ENCODE peak calls at places on chromosomes 12 and 14, in seven cellular contexts. One of them, this sample, is unnamed.

GRCh38 chr12:18332173-18332572 is 70.9 kb downstream of the PIK3C2G start:
- DNase-seq in OCI-LY7: no peak
- DNase-seq in breast epithelium: peak; percentile 47
- DNase-seq in CD8-positive, alpha-beta T cell: no peak
- DNase-seq in Peyer's patch: no peak
- DNase-seq in H9: no peak
- DNase-seq in psoas muscle: no peak
- DNase-seq in this sample: no peak

GRCh38 chr12:28933864-28934527 is 215.1 kb upstream of the FAR2 start:
- DNase-seq in OCI-LY7: no peak
- DNase-seq in breast epithelium: no peak
- DNase-seq in CD8-positive, alpha-beta T cell: no peak
- DNase-seq in Peyer's patch: no peak
- DNase-seq in H9: no peak
- DNase-seq in psoas muscle: no peak
- DNase-seq in this sample: no peak

GRCh38 chr14:71011479-71011878 is 104.2 kb downstream of the PCNX1 start:
- DNase-seq in OCI-LY7: no peak
- DNase-seq in breast epithelium: no peak
- DNase-seq in CD8-positive, alpha-beta T cell: no peak
- DNase-seq in Peyer's patch: no peak
- DNase-seq in H9: no peak
- DNase-seq in psoas muscle: no peak
- DNase-seq in this sample: peak; percentile 33

GRCh38 chr12:3753549-3754284 is 808 bp upstream of the CRACR2A start:
- DNase-seq in OCI-LY7: peak; percentile 10
- DNase-seq in breast epithelium: no peak
- DNase-seq in CD8-positive, alpha-beta T cell: no peak
- DNase-seq in Peyer's patch: no peak
- DNase-seq in H9: peak; percentile 34
- DNase-seq in psoas muscle: no peak
- DNase-seq in this sample: peak; percentile 37

GRCh38 chr12:55842681-55843429 is at the start of gene MMP19:
- DNase-seq in OCI-LY7: no peak
- DNase-seq in breast epithelium: no peak
- DNase-seq in CD8-positive, alpha-beta T cell: no peak
- DNase-seq in Peyer's patch: no peak
- DNase-seq in H9: peak; percentile 73
- DNase-seq in psoas muscle: no peak
- DNase-seq in this sample: no peak

GRCh38 chr12:19572920-19573558 is 133.7 kb downstream of the AEBP2 start:
- DNase-seq in OCI-LY7: peak; percentile 61
- DNase-seq in breast epithelium: no peak
- DNase-seq in CD8-positive, alpha-beta T cell: no peak
- DNase-seq in Peyer's patch: no peak
- DNase-seq in H9: peak; percentile 86
- DNase-seq in psoas muscle: no peak
- DNase-seq in this sample: no peak

GRCh38 chr14:33709286-33709685 is 241.6 kb downstream of the EGLN3 start:
- DNase-seq in OCI-LY7: no peak
- DNase-seq in breast epithelium: no peak
- DNase-seq in CD8-positive, alpha-beta T cell: no peak
- DNase-seq in Peyer's patch: no peak
- DNase-seq in H9: no peak
- DNase-seq in psoas muscle: no peak
- DNase-seq in this sample: no peak

GRCh38 chr14:79279645-79280399 is 931.5 kb downstream of the DIO2 start:
- DNase-seq in OCI-LY7: no peak
- DNase-seq in breast epithelium: peak; percentile 18
- DNase-seq in CD8-positive, alpha-beta T cell: no peak
- DNase-seq in Peyer's patch: peak; percentile 34
- DNase-seq in H9: peak; percentile 35
- DNase-seq in psoas muscle: no peak
- DNase-seq in this sample: no peak

GRCh38 chr14:95300697-95301526 is 18.8 kb downstream of the CLMN start:
- DNase-seq in OCI-LY7: peak; percentile 32
- DNase-seq in breast epithelium: no peak
- DNase-seq in CD8-positive, alpha-beta T cell: no peak
- DNase-seq in Peyer's patch: no peak
- DNase-seq in H9: no peak
- DNase-seq in psoas muscle: no peak
- DNase-seq in this sample: no peak

DNA sequence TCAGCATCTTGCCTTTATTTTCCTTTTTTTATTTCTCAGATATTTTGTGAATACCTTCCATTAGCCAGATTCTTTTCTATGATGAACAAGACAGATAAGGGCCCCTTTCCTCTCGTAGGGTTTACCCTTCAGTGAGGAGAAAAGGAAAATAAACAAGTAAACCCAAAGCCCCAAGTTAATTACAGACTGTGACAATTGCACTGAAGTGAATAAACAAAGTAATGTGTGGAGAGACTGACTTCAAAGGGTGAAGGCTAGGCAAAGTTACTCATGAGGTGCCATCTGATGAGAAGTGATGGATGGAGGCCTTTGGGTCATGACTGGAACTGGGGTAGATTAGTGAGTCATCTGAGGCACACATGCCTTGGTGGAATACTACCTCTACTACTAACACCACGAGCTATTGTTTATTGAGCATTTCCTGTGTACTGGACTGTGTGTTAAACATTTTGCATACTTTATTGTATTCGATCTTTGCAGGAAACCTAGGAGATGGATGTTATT is 143.4 kb upstream of the PRICKLE1 start:
- DNase-seq in OCI-LY7: no peak
- DNase-seq in breast epithelium: no peak
- DNase-seq in CD8-positive, alpha-beta T cell: no peak
- DNase-seq in Peyer's patch: no peak
- DNase-seq in H9: no peak
- DNase-seq in psoas muscle: no peak
- DNase-seq in this sample: no peak
- H3K4me1 ChIP-seq in OCI-LY7: no peaks in the 10 kb centered on the region
- H3K4me1 ChIP-seq in breast epithelium: no peaks in the 10 kb centered on the region
- H3K4me1 ChIP-seq in CD8-positive, alpha-beta T cell: no peaks in the 10 kb centered on the region
- H3K4me1 ChIP-seq in Peyer's patch: no peaks in the 10 kb centered on the region
- H3K4me1 ChIP-seq in H9: no peaks in the 10 kb centered on the region
- H3K4me1 ChIP-seq in psoas muscle: peaks cover 40% of the 10 kb centered on the region
- H3K4me1 ChIP-seq in this sample: no peaks in the 10 kb centered on the region

GRCh38 chr14:35337074-35337556 is 44.9 kb downstream of the PSMA6 start:
- DNase-seq in OCI-LY7: no peak
- DNase-seq in breast epithelium: no peak
- DNase-seq in CD8-positive, alpha-beta T cell: no peak
- DNase-seq in Peyer's patch: no peak
- DNase-seq in H9: no peak
- DNase-seq in psoas muscle: no peak
- DNase-seq in this sample: no peak
- H3K4me1 ChIP-seq in OCI-LY7: peaks cover 12% of the 10 kb centered on the region
- H3K4me1 ChIP-seq in breast epithelium: peaks cover 21% of the 10 kb centered on the region
- H3K4me1 ChIP-seq in CD8-positive, alpha-beta T cell: peaks cover 45% of the 10 kb centered on the region
- H3K4me1 ChIP-seq in Peyer's patch: no peaks in the 10 kb centered on the region
- H3K4me1 ChIP-seq in H9: peaks cover 1% of the 10 kb centered on the region
- H3K4me1 ChIP-seq in psoas muscle: peaks cover 43% of the 10 kb centered on the region
- H3K4me1 ChIP-seq in this sample: peaks cover 17% of the 10 kb centered on the region

GRCh38 chr14:103022669-103023044 is 34.7 kb downstream of the CDC42BPB start:
- DNase-seq in OCI-LY7: no peak
- DNase-seq in breast epithelium: no peak
- DNase-seq in CD8-positive, alpha-beta T cell: no peak
- DNase-seq in Peyer's patch: no peak
- DNase-seq in H9: no peak
- DNase-seq in psoas muscle: no peak
- DNase-seq in this sample: no peak
- H3K4me1 ChIP-seq in OCI-LY7: no peaks in the 10 kb centered on the region
- H3K4me1 ChIP-seq in breast epithelium: no peaks in the 10 kb centered on the region
- H3K4me1 ChIP-seq in CD8-positive, alpha-beta T cell: no peaks in the 10 kb centered on the region
- H3K4me1 ChIP-seq in Peyer's patch: no peaks in the 10 kb centered on the region
- H3K4me1 ChIP-seq in H9: peaks cover 5% of the 10 kb centered on the region
- H3K4me1 ChIP-seq in psoas muscle: peaks cover 25% of the 10 kb centered on the region
- H3K4me1 ChIP-seq in this sample: no peaks in the 10 kb centered on the region

DNA sequence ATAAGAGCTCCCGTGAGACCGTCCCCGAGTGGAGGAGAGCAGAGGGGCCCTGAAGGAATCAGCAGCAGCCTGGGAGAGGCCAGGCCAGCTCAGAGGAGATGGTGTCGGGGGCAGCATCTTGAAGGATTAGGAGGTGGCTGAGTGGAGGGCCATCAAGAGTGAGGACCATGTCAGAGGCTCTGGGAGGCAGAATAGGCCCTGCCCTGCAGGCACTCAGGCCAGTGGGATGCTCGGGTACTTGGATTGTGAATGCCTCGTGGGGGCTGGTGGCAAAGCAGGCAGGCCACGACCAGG is 47.7 kb downstream of the IL31 start:
- DNase-seq in OCI-LY7: no peak
- DNase-seq in breast epithelium: no peak
- DNase-seq in CD8-positive, alpha-beta T cell: no peak
- DNase-seq in Peyer's patch: no peak
- DNase-seq in H9: no peak
- DNase-seq in psoas muscle: no peak
- DNase-seq in this sample: no peak
- H3K4me1 ChIP-seq in OCI-LY7: peaks cover 7% of the 10 kb centered on the region
- H3K4me1 ChIP-seq in breast epithelium: peaks cover 3% of the 10 kb centered on the region
- H3K4me1 ChIP-seq in CD8-positive, alpha-beta T cell: peaks cover 36% of the 10 kb centered on the region
- H3K4me1 ChIP-seq in Peyer's patch: peaks cover 8% of the 10 kb centered on the region
- H3K4me1 ChIP-seq in H9: peaks cover 4% of the 10 kb centered on the region
- H3K4me1 ChIP-seq in psoas muscle: peaks cover 67% of the 10 kb centered on the region
- H3K4me1 ChIP-seq in this sample: peaks cover 13% of the 10 kb centered on the region

GRCh38 chr12:101785671-101786070 is 45.1 kb downstream of the GNPTAB start:
- DNase-seq in OCI-LY7: no peak
- DNase-seq in breast epithelium: no peak
- DNase-seq in CD8-positive, alpha-beta T cell: no peak
- DNase-seq in Peyer's patch: no peak
- DNase-seq in H9: no peak
- DNase-seq in psoas muscle: no peak
- DNase-seq in this sample: no peak

GRCh38 chr12:101783838-101784237 is 44.6 kb upstream of the SYCP3 start:
- DNase-seq in OCI-LY7: no peak
- DNase-seq in breast epithelium: no peak
- DNase-seq in CD8-positive, alpha-beta T cell: no peak
- DNase-seq in Peyer's patch: no peak
- DNase-seq in H9: no peak
- DNase-seq in psoas muscle: no peak
- DNase-seq in this sample: no peak

GRCh38 chr12:101783150-101783549 is 43.9 kb upstream of the SYCP3 start:
- DNase-seq in OCI-LY7: no peak
- DNase-seq in breast epithelium: no peak
- DNase-seq in CD8-positive, alpha-beta T cell: no peak
- DNase-seq in Peyer's patch: no peak
- DNase-seq in H9: no peak
- DNase-seq in psoas muscle: no peak
- DNase-seq in this sample: no peak

GRCh38 chr12:101782544-101782855 is 43.2 kb upstream of the SYCP3 start:
- DNase-seq in OCI-LY7: no peak
- DNase-seq in breast epithelium: no peak
- DNase-seq in CD8-positive, alpha-beta T cell: no peak
- DNase-seq in Peyer's patch: no peak
- DNase-seq in H9: no peak
- DNase-seq in psoas muscle: no peak
- DNase-seq in this sample: no peak

DNA sequence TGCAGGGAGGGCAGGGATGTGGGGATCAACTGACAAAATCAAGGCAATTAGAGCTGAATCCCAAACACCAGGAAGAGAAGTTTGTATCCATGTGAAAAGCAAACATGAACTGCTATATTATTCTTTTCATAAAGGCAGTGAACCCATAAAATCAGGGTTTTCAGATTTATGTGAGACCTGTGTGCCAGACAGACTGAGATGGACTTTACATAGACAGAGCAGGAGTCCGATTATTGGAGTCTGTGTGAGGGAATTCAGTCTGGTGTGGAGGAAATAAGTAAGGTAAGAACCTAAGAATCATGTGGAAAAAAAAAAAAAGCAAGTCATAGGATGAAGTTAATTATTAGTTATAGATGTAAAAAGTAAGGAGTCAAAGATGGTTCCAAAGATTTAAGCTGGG is 45.1 kb upstream of the SYCP3 start:
- DNase-seq in OCI-LY7: no peak
- DNase-seq in breast epithelium: no peak
- DNase-seq in CD8-positive, alpha-beta T cell: no peak
- DNase-seq in Peyer's patch: no peak
- DNase-seq in H9: no peak
- DNase-seq in psoas muscle: no peak
- DNase-seq in this sample: no peak
- H3K4me1 ChIP-seq in OCI-LY7: peaks cover 16% of the 10 kb centered on the region
- H3K4me1 ChIP-seq in breast epithelium: no peaks in the 10 kb centered on the region
- H3K4me1 ChIP-seq in CD8-positive, alpha-beta T cell: no peaks in the 10 kb centered on the region
- H3K4me1 ChIP-seq in Peyer's patch: no peaks in the 10 kb centered on the region
- H3K4me1 ChIP-seq in H9: no peaks in the 10 kb centered on the region
- H3K4me1 ChIP-seq in psoas muscle: peaks cover 10% of the 10 kb centered on the region
- H3K4me1 ChIP-seq in this sample: no peaks in the 10 kb centered on the region

DNA sequence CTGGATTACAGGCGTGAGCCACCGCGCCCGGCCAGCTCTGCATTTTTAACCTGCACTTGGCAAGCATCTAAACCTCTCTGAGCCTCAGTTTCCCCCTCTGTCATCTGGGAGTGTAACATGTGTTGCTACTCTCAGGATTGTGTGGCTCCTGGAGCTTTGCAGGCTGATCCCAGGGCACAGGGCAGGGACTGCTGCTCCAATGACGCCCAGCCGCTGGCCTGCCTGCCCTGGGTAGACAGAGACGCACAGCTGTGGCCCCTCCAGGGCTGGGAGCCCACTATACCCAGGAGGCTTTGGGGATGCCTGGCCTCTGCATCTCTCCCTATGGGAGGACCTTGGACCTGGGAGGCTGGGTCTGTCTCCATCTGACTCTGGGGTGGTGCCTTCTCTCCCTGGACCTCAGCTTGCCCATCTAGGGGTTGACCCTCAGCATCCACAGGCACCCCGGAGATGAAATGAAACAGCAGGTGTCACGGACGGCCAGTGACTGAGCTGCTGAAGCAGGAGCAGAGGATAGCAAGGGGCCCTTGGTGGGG is 13.7 kb downstream of the ARL6IP4 start:
- DNase-seq in OCI-LY7: no peak
- DNase-seq in breast epithelium: no peak
- DNase-seq in CD8-positive, alpha-beta T cell: no peak
- DNase-seq in Peyer's patch: no peak
- DNase-seq in H9: no peak
- DNase-seq in psoas muscle: peak; percentile 7
- DNase-seq in this sample: no peak
- H3K4me1 ChIP-seq in OCI-LY7: no peaks in the 10 kb centered on the region
- H3K4me1 ChIP-seq in breast epithelium: peaks cover 3% of the 10 kb centered on the region
- H3K4me1 ChIP-seq in CD8-positive, alpha-beta T cell: no peaks in the 10 kb centered on the region
- H3K4me1 ChIP-seq in Peyer's patch: no peaks in the 10 kb centered on the region
- H3K4me1 ChIP-seq in H9: no peaks in the 10 kb centered on the region
- H3K4me1 ChIP-seq in psoas muscle: peaks cover 42% of the 10 kb centered on the region
- H3K4me1 ChIP-seq in this sample: no peaks in the 10 kb centered on the region